ENCODE peak calls at places on chromosomes 12 and 14, in six cellular contexts. One of them, this sample, is unnamed.

GRCh38 chr12:96354326-96354725 is 45.9 kb downstream of the CDK17 start:
- DNase-seq in A549: no peak
- DNase-seq in IMR-90: peak; percentile 62
- DNase-seq in BE2C: no peak
- DNase-seq in stomach: no peak
- DNase-seq in fibroblast of mammary gland: peak; percentile 39
- DNase-seq in this sample: peak; percentile 44

GRCh38 chr14:64696355-64696844 is 7.8 kb upstream of the PLEKHG3 start:
- DNase-seq in A549: no peak
- DNase-seq in IMR-90: no peak
- DNase-seq in BE2C: no peak
- DNase-seq in stomach: no peak
- DNase-seq in fibroblast of mammary gland: no peak
- DNase-seq in this sample: no peak

GRCh38 chr14:71076472-71076871 is 169.2 kb downstream of the PCNX1 start:
- DNase-seq in A549: no peak
- DNase-seq in IMR-90: no peak
- DNase-seq in BE2C: no peak
- DNase-seq in stomach: no peak
- DNase-seq in fibroblast of mammary gland: no peak
- DNase-seq in this sample: no peak

GRCh38 chr12:3962661-3963483 is 89.7 kb upstream of the PARP11 start:
- DNase-seq in A549: no peak
- DNase-seq in IMR-90: no peak
- DNase-seq in BE2C: no peak
- DNase-seq in stomach: no peak
- DNase-seq in fibroblast of mammary gland: no peak
- DNase-seq in this sample: no peak

GRCh38 chr12:45334396-45334795 is 118.5 kb downstream of the ANO6 start:
- DNase-seq in A549: no peak
- DNase-seq in IMR-90: no peak
- DNase-seq in BE2C: no peak
- DNase-seq in stomach: no peak
- DNase-seq in fibroblast of mammary gland: no peak
- DNase-seq in this sample: no peak

GRCh38 chr14:89207925-89208328 is 209.1 kb downstream of the FOXN3 start:
- DNase-seq in A549: no peak
- DNase-seq in IMR-90: no peak
- DNase-seq in BE2C: no peak
- DNase-seq in stomach: no peak
- DNase-seq in fibroblast of mammary gland: no peak
- DNase-seq in this sample: no peak

GRCh38 chr14:89827260-89827659 is 127.3 kb downstream of the EFCAB11 start:
- DNase-seq in A549: no peak
- DNase-seq in IMR-90: no peak
- DNase-seq in BE2C: no peak
- DNase-seq in stomach: no peak
- DNase-seq in fibroblast of mammary gland: no peak
- DNase-seq in this sample: no peak

GRCh38 chr12:130587966-130588365 is 128.1 kb downstream of the RIMBP2 start:
- DNase-seq in A549: no peak
- DNase-seq in IMR-90: no peak
- DNase-seq in BE2C: no peak
- DNase-seq in stomach: no peak
- DNase-seq in fibroblast of mammary gland: no peak
- DNase-seq in this sample: no peak

GRCh38 chr12:72388322-72388721 is 116.2 kb downstream of the TRHDE start:
- DNase-seq in A549: no peak
- DNase-seq in IMR-90: no peak
- DNase-seq in BE2C: no peak
- DNase-seq in stomach: no peak
- DNase-seq in fibroblast of mammary gland: no peak
- DNase-seq in this sample: peak; percentile 24

GRCh38 chr14:50335989-50336391 is 23.9 kb downstream of the DMAC2L start:
- DNase-seq in A549: no peak
- DNase-seq in IMR-90: peak; percentile 65
- DNase-seq in BE2C: peak; percentile 82
- DNase-seq in stomach: no peak
- DNase-seq in fibroblast of mammary gland: peak; percentile 47
- DNase-seq in this sample: peak; percentile 69

GRCh38 chr12:69897744-69898143 is 72.7 kb downstream of the MYRFL start:
- DNase-seq in A549: no peak
- DNase-seq in IMR-90: peak; percentile 88
- DNase-seq in BE2C: peak; percentile 19
- DNase-seq in stomach: no peak
- DNase-seq in fibroblast of mammary gland: peak; percentile 91
- DNase-seq in this sample: peak; percentile 94

GRCh38 chr14:105867961-105868599 is 341.7 kb downstream of the TMEM121 start:
- DNase-seq in A549: no peak
- DNase-seq in IMR-90: no peak
- DNase-seq in BE2C: peak; percentile 48
- DNase-seq in stomach: peak; percentile 16
- DNase-seq in fibroblast of mammary gland: no peak
- DNase-seq in this sample: no peak

GRCh38 chr14:89858084-89858483 is 96.4 kb downstream of the EFCAB11 start:
- DNase-seq in A549: no peak
- DNase-seq in IMR-90: no peak
- DNase-seq in BE2C: no peak
- DNase-seq in stomach: no peak
- DNase-seq in fibroblast of mammary gland: no peak
- DNase-seq in this sample: no peak

GRCh38 chr12:71155228-71155627 is 2.6 kb downstream of the TSPAN8 start:
- DNase-seq in A549: no peak
- DNase-seq in IMR-90: no peak
- DNase-seq in BE2C: no peak
- DNase-seq in stomach: no peak
- DNase-seq in fibroblast of mammary gland: no peak
- DNase-seq in this sample: no peak

DNA sequence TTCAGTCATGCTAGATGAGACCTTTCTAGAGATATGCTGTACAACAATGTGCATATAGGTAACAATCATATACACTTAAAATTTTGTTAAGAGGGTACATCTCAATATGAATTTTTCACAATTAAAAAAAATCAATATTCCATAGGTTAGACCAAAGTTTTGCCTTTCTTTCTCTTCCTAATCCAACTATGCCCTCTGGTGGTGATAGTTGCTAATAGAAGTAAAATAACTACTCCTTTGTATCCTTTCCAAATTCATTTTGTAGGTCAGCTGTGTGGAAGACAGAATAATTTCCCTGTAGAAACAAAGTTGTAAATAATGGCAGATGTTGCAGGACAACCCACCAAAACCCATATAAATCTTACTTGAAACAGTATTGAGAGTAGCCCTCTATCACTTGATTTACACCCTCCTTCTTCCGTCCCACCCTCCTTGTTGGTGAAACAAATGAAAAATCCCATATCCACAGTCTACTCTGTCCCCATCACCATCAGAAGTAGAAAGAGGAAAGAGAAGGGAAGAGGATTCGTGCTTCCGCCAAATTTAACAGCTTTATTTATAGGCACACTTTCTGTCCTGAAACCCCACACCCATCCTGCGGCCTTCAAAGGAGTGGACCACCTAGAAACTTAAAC is 34.2 kb upstream of the KICS2 start:
- DNase-seq in A549: peak; percentile 65
- DNase-seq in IMR-90: peak; percentile 67
- DNase-seq in BE2C: no peak
- DNase-seq in stomach: no peak
- DNase-seq in fibroblast of mammary gland: peak; percentile 72
- DNase-seq in this sample: peak; percentile 83
- H3K4me3 ChIP-seq in A549: no peak overlapping the region
- H3K4me3 ChIP-seq in IMR-90: no peak overlapping the region
- H3K4me3 ChIP-seq in BE2C: no peak overlapping the region
- H3K4me3 ChIP-seq in stomach: no peak overlapping the region
- H3K4me3 ChIP-seq in fibroblast of mammary gland: no peak overlapping the region
- H3K4me3 ChIP-seq in this sample: no peak overlapping the region

GRCh38 chr12:94535614-94535932 is 75.9 kb upstream of the CEP83 start:
- DNase-seq in A549: no peak
- DNase-seq in IMR-90: no peak
- DNase-seq in BE2C: no peak
- DNase-seq in stomach: no peak
- DNase-seq in fibroblast of mammary gland: no peak
- DNase-seq in this sample: no peak
- TF ChIP-seq CTCF in A549: no peak
- TF ChIP-seq CTCF in IMR-90: no peak
- TF ChIP-seq CTCF in BE2C: no peak
- TF ChIP-seq CTCF in stomach: no peak
- TF ChIP-seq CTCF in fibroblast of mammary gland: no peak
- TF ChIP-seq CTCF in this sample: no peak

GRCh38 chr12:1611775-1612174 is 17.3 kb upstream of the WNT5B start:
- DNase-seq in A549: no peak
- DNase-seq in IMR-90: peak; percentile 95
- DNase-seq in BE2C: no peak
- DNase-seq in stomach: no peak
- DNase-seq in fibroblast of mammary gland: peak; percentile 97
- DNase-seq in this sample: peak; percentile 97
- H3K4me3 ChIP-seq in A549: no peak overlapping the region
- H3K4me3 ChIP-seq in IMR-90: peak overlapping the region; percentile 8
- H3K4me3 ChIP-seq in BE2C: no peak overlapping the region
- H3K4me3 ChIP-seq in stomach: no peak overlapping the region
- H3K4me3 ChIP-seq in fibroblast of mammary gland: peak overlapping the region; percentile 21
- H3K4me3 ChIP-seq in this sample: peak overlapping the region; percentile 31

GRCh38 chr14:100495917-100496316 is 91.3 kb downstream of the BEGAIN start:
- DNase-seq in A549: no peak
- DNase-seq in IMR-90: no peak
- DNase-seq in BE2C: no peak
- DNase-seq in stomach: no peak
- DNase-seq in fibroblast of mammary gland: no peak
- DNase-seq in this sample: no peak

GRCh38 chr14:100494645-100495044 is 92.6 kb downstream of the BEGAIN start:
- DNase-seq in A549: no peak
- DNase-seq in IMR-90: no peak
- DNase-seq in BE2C: no peak
- DNase-seq in stomach: no peak
- DNase-seq in fibroblast of mammary gland: no peak
- DNase-seq in this sample: no peak

GRCh38 chr14:100500128-100500527 is 87.1 kb downstream of the BEGAIN start:
- DNase-seq in A549: no peak
- DNase-seq in IMR-90: no peak
- DNase-seq in BE2C: no peak
- DNase-seq in stomach: no peak
- DNase-seq in fibroblast of mammary gland: no peak
- DNase-seq in this sample: no peak

GRCh38 chr14:100502622-100503220 is 84.5 kb downstream of the BEGAIN start:
- DNase-seq in A549: no peak
- DNase-seq in IMR-90: no peak
- DNase-seq in BE2C: no peak
- DNase-seq in stomach: no peak
- DNase-seq in fibroblast of mammary gland: no peak
- DNase-seq in this sample: no peak

DNA sequence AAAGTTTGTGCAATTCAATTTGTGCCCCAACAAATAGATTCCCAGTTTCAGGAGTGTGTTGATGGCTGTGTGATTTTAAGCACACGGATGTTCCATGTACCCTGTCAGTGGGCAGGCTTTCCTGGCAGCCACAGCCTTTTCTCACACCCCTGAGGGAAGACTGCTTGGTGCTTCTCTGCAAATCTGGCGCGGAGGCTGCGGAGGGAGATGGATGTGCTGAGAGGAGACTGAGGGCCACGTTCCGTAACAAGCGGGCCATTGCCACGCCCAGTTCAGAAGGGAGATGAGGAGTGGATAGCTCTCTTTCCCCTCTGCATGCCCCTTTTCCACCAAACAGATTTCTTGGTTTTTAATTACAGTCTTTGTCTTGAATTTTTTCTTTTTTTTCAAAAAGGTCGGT is 89.1 kb downstream of the BEGAIN start:
- DNase-seq in A549: no peak
- DNase-seq in IMR-90: no peak
- DNase-seq in BE2C: no peak
- DNase-seq in stomach: no peak
- DNase-seq in fibroblast of mammary gland: no peak
- DNase-seq in this sample: no peak
- TF ChIP-seq CTCF in A549: no peak
- TF ChIP-seq CTCF in IMR-90: no peak
- TF ChIP-seq CTCF in BE2C: no peak
- TF ChIP-seq CTCF in stomach: no peak
- TF ChIP-seq CTCF in fibroblast of mammary gland: no peak
- TF ChIP-seq CTCF in this sample: no peak

DNA sequence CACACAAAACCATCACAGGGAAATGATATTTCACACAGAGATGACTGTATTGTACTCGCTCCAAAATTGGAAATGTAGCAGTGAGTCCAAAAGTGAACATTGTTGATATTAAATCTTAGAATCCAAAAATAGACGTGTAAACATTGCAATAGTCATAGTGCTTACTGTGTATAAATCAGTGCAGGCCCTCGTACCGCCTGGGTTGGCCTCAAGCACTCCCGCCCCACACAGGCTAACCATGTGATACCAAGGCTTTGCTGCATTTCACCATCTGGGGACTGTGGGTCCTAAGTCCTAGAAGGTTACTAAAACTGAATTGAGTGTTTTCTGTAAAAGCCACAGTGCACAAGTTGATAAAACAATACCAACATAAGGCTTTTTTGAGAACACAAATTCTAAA is 107.3 kb downstream of the PPP2R5E start:
- DNase-seq in A549: peak; percentile 37
- DNase-seq in IMR-90: peak; percentile 92
- DNase-seq in BE2C: peak; percentile 24
- DNase-seq in stomach: peak; percentile 72
- DNase-seq in fibroblast of mammary gland: peak; percentile 89
- DNase-seq in this sample: peak; percentile 91
- H3K4me3 ChIP-seq in A549: no peak overlapping the region
- H3K4me3 ChIP-seq in IMR-90: no peak overlapping the region
- H3K4me3 ChIP-seq in BE2C: no peak overlapping the region
- H3K4me3 ChIP-seq in stomach: no peak overlapping the region
- H3K4me3 ChIP-seq in fibroblast of mammary gland: no peak overlapping the region
- H3K4me3 ChIP-seq in this sample: no peak overlapping the region

GRCh38 chr14:81677736-81678135 is 144.1 kb upstream of the SEL1L start:
- DNase-seq in A549: no peak
- DNase-seq in IMR-90: no peak
- DNase-seq in BE2C: no peak
- DNase-seq in stomach: no peak
- DNase-seq in fibroblast of mammary gland: no peak
- DNase-seq in this sample: no peak
- TF ChIP-seq CTCF in A549: no peak
- TF ChIP-seq CTCF in IMR-90: no peak
- TF ChIP-seq CTCF in BE2C: no peak
- TF ChIP-seq CTCF in stomach: no peak
- TF ChIP-seq CTCF in fibroblast of mammary gland: no peak
- TF ChIP-seq CTCF in this sample: no peak

DNA sequence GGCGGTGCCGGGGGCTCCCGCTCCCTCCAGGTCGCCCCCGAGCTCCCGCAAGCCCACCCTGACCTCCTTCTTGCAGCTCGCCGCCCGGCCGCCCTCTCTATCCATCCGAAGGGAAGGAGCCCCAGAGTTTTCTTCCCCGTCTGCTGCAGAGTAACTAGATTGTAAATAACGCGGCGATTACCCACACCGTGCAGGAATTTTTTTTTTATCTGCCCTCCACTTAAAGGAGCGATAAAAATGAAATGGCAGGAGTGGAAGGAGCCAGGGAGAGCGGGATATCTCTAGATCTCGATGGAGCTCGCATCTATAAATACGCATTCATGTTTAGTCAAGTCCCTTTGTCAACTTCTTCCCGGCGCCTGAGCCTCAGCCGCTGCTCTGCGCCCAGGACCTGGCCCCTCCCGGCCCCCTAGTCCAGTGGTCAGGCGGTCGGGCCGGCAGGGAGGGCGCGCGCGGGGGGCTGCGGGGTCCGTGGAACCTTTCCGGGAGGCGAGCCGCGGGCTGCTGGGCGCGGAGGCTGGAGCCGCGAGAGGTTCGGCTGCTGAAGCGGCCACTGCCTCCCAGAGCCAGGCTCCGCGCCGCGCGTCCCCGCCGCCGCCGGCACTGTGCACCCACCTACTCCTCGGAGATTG is 386.0 kb downstream of the BCAT1 start:
- DNase-seq in A549: peak; percentile 8
- DNase-seq in IMR-90: peak; percentile 54
- DNase-seq in BE2C: peak; percentile 33
- DNase-seq in stomach: no peak
- DNase-seq in fibroblast of mammary gland: peak; percentile 43
- DNase-seq in this sample: peak; percentile 70
- H3K4me3 ChIP-seq in A549: peak overlapping the region; percentile 56
- H3K4me3 ChIP-seq in IMR-90: peak overlapping the region; percentile 98
- H3K4me3 ChIP-seq in BE2C: peak overlapping the region; percentile 59
- H3K4me3 ChIP-seq in stomach: peak overlapping the region; percentile 90
- H3K4me3 ChIP-seq in fibroblast of mammary gland: peak overlapping the region; percentile 77
- H3K4me3 ChIP-seq in this sample: peak overlapping the region; percentile 87

This sample was measured in choroid plexus epithelial cell.